ENCODE peak calls at places on chromosomes 11 and 22, in five cellular contexts. D is K562, U is prostate gland, F is heart left ventricle, O is uterus. P is an unnamed sample.

GRCh38 chr11:43947003-43947500 is 4.6 kb downstream of the C11orf96 start:
- DNase-seq in D (peak), U (no peak), F (no peak), O (peak), P (peak)

GRCh38 chr11:76599041-76600013 is 71.2 kb downstream of the LRRC32 start:
- DNase-seq in D (no peak), U (no peak), F (no peak), O (peak), P (no peak)

GRCh38 chr11:94023856-94024255 is 2.7 kb downstream of the HEPHL1 start:
- DNase-seq in D (no peak), U (no peak), F (no peak), O (no peak), P (no peak)

GRCh38 chr11:69497221-69497787 is 15.8 kb downstream of the LINC01488 start:
- DNase-seq in D (no peak), U (peak), F (peak), O (peak), P (no peak)

GRCh38 chr22:42752230-42752746 is 31.6 kb upstream of the A4GALT start:
- DNase-seq in D (no peak), U (no peak), F (no peak), O (no peak), P (no peak)

GRCh38 chr22:44453441-44454112 is 44.5 kb downstream of the RTL6 start:
- DNase-seq in D (no peak), U (no peak), F (no peak), O (no peak), P (no peak)

GRCh38 chr11:289706-290620 is 1.0 kb downstream of the PGGHG start:
- DNase-seq in D (no peak), U (no peak), F (peak), O (peak), P (no peak)

GRCh38 chr11:592501-592900 is 16.2 kb downstream of the PHRF1 start:
- DNase-seq in D (no peak), U (no peak), F (no peak), O (no peak), P (no peak)

GRCh38 chr11:123231263-123231662 is 36.2 kb upstream of the CLMP start:
- DNase-seq in D (no peak), U (no peak), F (no peak), O (no peak), P (no peak)

GRCh38 chr11:47923667-47924066 is 56.7 kb upstream of the PTPRJ start:
- DNase-seq in D (no peak), U (peak), F (no peak), O (peak), P (no peak)

GRCh38 chr11:34395916-34396555 is 38.2 kb upstream of the ABTB2 start:
- DNase-seq in D (no peak), U (peak), F (no peak), O (no peak), P (no peak)

GRCh38 chr11:93236741-93237675 is 39.2 kb upstream of the SLC36A4 start:
- DNase-seq in D (peak), U (peak), F (no peak), O (no peak), P (peak)

GRCh38 chr11:68340784-68341556 is 28.6 kb downstream of the LRP5 start:
- DNase-seq in D (no peak), U (no peak), F (no peak), O (no peak), P (no peak)

GRCh38 chr22:29011868-29012428 is 49.7 kb downstream of the C22orf31 start:
- DNase-seq in D (no peak), U (no peak), F (no peak), O (no peak), P (no peak)

GRCh38 chr22:38040953-38041759 is 16.0 kb upstream of the PICK1 start:
- DNase-seq in D (no peak), U (no peak), F (peak), O (no peak), P (no peak)

GRCh38 chr22:42315392-42315756 is 44.9 kb upstream of the TCF20 start:
- DNase-seq in D (no peak), U (no peak), F (no peak), O (no peak), P (no peak)

GRCh38 chr11:46513934-46514342 is 79.9 kb downstream of the AMBRA1 start:
- DNase-seq in D (peak), U (peak), F (no peak), O (peak), P (peak)

GRCh38 chr11:110454609-110455008 is 24.9 kb downstream of the FDX1 start:
- DNase-seq in D (no peak), U (no peak), F (no peak), O (no peak), P (no peak)

GRCh38 chr22:25137577-25138525 is 61.8 kb upstream of the CRYBB3 start:
- DNase-seq in D (peak), U (peak), F (no peak), O (no peak), P (peak)

GRCh38 chr11:87076260-87076783 is 38.6 kb downstream of the TMEM135 start:
- DNase-seq in D (no peak), U (no peak), F (no peak), O (no peak), P (no peak)
- TF ChIP-seq POLR2A in D (no peak), U (no peak), F (no peak), O (no peak), P (no peak)

GRCh38 chr22:36419177-36419911 is 31.6 kb upstream of the MYH9 start:
- DNase-seq in D (peak), U (no peak), F (no peak), O (peak), P (peak)
- TF ChIP-seq POLR2A in D (no peak), U (no peak), F (no peak), O (peak), P (no peak)

DNA sequence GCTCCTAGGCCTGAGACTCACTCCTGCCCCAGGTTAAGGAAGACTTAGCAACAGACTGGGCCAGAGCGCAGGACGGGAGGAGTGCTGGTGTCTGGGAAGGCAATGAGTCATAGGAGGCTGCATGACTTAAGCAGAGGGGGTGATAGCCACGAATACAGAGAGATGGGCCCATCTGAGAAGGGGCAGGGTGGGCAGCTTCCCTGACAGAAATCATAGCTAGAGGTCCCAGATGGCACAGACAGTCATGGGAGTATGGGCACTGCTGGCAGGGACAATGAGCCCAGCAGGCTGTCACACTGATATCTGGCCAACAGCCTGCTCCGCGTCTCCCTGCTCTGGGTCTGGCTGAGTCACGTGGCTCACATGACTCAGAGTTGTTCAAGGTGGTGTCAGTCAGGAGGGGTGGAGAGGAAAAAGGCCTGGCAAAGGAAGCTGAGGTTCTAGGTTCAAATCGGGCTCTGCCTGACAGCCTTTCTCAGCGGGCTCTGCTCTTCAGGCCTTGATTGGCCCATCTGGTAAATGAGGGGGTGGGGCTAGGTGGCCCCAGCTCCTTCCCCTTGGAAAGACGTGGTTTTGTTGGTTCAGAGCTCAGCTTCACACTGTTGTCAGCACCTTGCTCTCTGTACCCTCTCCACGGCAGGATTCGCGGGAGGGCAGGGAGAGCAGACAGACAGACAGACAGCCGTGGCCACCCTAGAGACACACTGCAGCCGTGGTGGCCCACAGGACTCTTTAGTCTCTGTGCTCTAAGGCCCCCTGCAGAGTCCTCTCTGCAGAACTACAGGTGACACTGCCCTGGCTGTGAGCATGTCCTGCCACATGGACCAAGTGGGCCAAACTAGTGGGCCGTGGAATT is 47.8 kb downstream of the DBX1 start:
- DNase-seq in D (peak), U (peak), F (peak), O (peak), P (peak)
- TF ChIP-seq POLR2A in D (no peak), U (no peak), F (no peak), O (peak), P (no peak)

GRCh38 chr22:27298387-27299141 is 503.0 kb downstream of the MN1 start:
- DNase-seq in D (no peak), U (no peak), F (no peak), O (no peak), P (peak)

GRCh38 chr22:27302501-27302900 is 499.1 kb downstream of the MN1 start:
- DNase-seq in D (no peak), U (no peak), F (no peak), O (no peak), P (no peak)

GRCh38 chr22:27297125-27297524 is 504.4 kb downstream of the MN1 start:
- DNase-seq in D (no peak), U (no peak), F (no peak), O (no peak), P (no peak)

GRCh38 chr22:27300661-27301285 is 500.8 kb downstream of the MN1 start:
- DNase-seq in D (no peak), U (no peak), F (no peak), O (no peak), P (no peak)

GRCh38 chr22:27299181-27300085 is 502.1 kb downstream of the MN1 start:
- DNase-seq in D (peak), U (no peak), F (no peak), O (peak), P (peak)
- TF ChIP-seq POLR2A in D (no peak), U (no peak), F (no peak), O (no peak), P (no peak)

GRCh38 chr22:20867179-20868099 is 8.6 kb downstream of the SNAP29 start:
- DNase-seq in D (peak), U (no peak), F (no peak), O (peak), P (peak)
- TF ChIP-seq POLR2A in D (no peak), U (peak), F (no peak), O (no peak), P (peak)